ENCODE peak calls at places on chromosomes 4 and X, in four cellular contexts. One of them, this sample, is unnamed. For H3K4me1, the result is how much of the 10 kb centered on the place peaks cover.

GRCh38 chrX:150184487-150184886 is 178.6 kb upstream of the MAMLD1 start:
- DNase-seq in adrenal gland: no peak
- DNase-seq in heart left ventricle: no peak
- DNase-seq in uterus: no peak
- DNase-seq in this sample: no peak

GRCh38 chr4:41013746-41014145 is 200.6 kb downstream of the APBB2 start:
- DNase-seq in adrenal gland: no peak
- DNase-seq in heart left ventricle: no peak
- DNase-seq in uterus: no peak
- DNase-seq in this sample: no peak

GRCh38 chr4:141486375-141486997 is 149.9 kb upstream of the IL15 start:
- DNase-seq in adrenal gland: no peak
- DNase-seq in heart left ventricle: no peak
- DNase-seq in uterus: no peak
- DNase-seq in this sample: no peak

GRCh38 chrX:84219551-84219950 is 31.6 kb upstream of the RPS6KA6 start:
- DNase-seq in adrenal gland: no peak
- DNase-seq in heart left ventricle: no peak
- DNase-seq in uterus: no peak
- DNase-seq in this sample: no peak

GRCh38 chr4:158376441-158376840 is 145.2 kb upstream of the RXFP1 start:
- DNase-seq in adrenal gland: no peak
- DNase-seq in heart left ventricle: no peak
- DNase-seq in uterus: no peak
- DNase-seq in this sample: no peak

GRCh38 chr4:110046588-110047049 is 133.9 kb downstream of the EGF start:
- DNase-seq in adrenal gland: no peak
- DNase-seq in heart left ventricle: no peak
- DNase-seq in uterus: no peak
- DNase-seq in this sample: no peak

GRCh38 chr4:762211-763190 is 56.9 kb downstream of the PCGF3 start:
- DNase-seq in adrenal gland: peak
- DNase-seq in heart left ventricle: no peak
- DNase-seq in uterus: no peak
- DNase-seq in this sample: no peak

GRCh38 chr4:136337216-136337615 is 1195.1 kb downstream of the PCDH18 start:
- DNase-seq in adrenal gland: no peak
- DNase-seq in heart left ventricle: no peak
- DNase-seq in uterus: no peak
- DNase-seq in this sample: no peak

GRCh38 chr4:93828830-93829530 is 427 bp downstream of the ATOH1 start:
- DNase-seq in adrenal gland: peak
- DNase-seq in heart left ventricle: no peak
- DNase-seq in uterus: no peak
- DNase-seq in this sample: no peak

GRCh38 chrX:20116575-20117240 is at the start of gene MAP7D2:
- DNase-seq in adrenal gland: no peak
- DNase-seq in heart left ventricle: no peak
- DNase-seq in uterus: no peak
- DNase-seq in this sample: no peak

GRCh38 chr4:32499176-32499575 is 1779.0 kb downstream of the PCDH7 start:
- DNase-seq in adrenal gland: no peak
- DNase-seq in heart left ventricle: no peak
- DNase-seq in uterus: no peak
- DNase-seq in this sample: no peak

GRCh38 chrX:131988236-131988635 is 34.9 kb upstream of the STK26 start:
- DNase-seq in adrenal gland: no peak
- DNase-seq in heart left ventricle: no peak
- DNase-seq in uterus: no peak
- DNase-seq in this sample: no peak

GRCh38 chr4:37990731-37991130 is 30.5 kb downstream of the PTTG2 start:
- DNase-seq in adrenal gland: no peak
- DNase-seq in heart left ventricle: no peak
- DNase-seq in uterus: no peak
- DNase-seq in this sample: no peak
- H3K4me1 ChIP-seq in adrenal gland: under half
- H3K4me1 ChIP-seq in heart left ventricle: half or more
- H3K4me1 ChIP-seq in uterus: under half
- H3K4me1 ChIP-seq in this sample: under half

DNA sequence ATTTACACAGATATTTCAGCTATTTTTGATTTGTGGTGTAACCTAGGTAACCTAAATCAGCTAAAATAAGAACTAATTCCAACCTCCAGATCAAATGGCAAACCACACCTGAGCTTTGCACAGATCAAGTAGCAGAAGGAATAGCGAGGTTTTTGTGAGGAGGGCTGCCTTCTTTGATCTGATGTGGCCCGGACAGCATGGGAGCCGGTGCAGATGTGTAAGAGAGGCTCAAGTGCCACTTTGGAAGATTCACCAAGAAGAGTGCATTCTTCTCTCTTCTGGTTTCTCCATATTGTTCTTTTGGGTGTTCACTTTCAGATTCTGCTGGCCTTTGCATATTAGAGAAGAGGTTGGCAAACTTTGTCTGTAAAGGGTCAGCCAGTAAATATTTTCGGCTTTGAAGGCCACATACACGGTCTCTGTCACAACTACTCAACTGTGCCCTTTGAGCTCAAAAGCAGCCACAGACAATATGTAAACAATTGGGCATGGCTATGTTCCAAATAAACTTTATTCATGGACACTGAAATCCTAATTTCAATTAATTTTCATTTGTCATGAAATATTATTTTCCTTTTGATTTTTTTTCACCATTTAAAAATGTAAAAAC is 78.9 kb upstream of the FAM9C start:
- DNase-seq in adrenal gland: peak
- DNase-seq in heart left ventricle: no peak
- DNase-seq in uterus: no peak
- DNase-seq in this sample: no peak
- H3K27ac ChIP-seq in adrenal gland: peak
- H3K27ac ChIP-seq in heart left ventricle: no peak
- H3K27ac ChIP-seq in uterus: peak
- H3K27ac ChIP-seq in this sample: peak

GRCh38 chrX:53659039-53659438 is 27.5 kb downstream of the HUWE1 start:
- DNase-seq in adrenal gland: no peak
- DNase-seq in heart left ventricle: no peak
- DNase-seq in uterus: no peak
- DNase-seq in this sample: no peak
- TF ChIP-seq CTCF in adrenal gland: no peak
- TF ChIP-seq CTCF in heart left ventricle: no peak
- TF ChIP-seq CTCF in uterus: no peak
- TF ChIP-seq CTCF in this sample: no peak

DNA sequence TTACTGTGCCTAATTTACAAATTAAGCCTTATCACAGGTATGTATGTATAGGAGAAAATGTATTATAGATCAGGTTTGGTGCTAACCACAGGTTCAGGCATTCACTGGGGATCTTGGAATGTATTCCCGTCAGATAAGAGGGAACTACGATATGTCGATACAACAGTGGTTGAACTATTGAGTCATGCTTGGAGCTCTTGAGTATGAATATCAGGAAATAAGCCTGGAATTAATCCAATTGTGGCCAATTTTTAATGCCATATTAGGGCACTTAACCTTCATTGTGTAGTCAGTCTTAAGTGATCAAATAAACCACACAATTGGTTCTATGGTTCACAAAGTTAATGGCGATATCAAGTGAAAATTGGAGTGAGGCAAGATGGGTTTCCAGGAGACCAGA is 556.5 kb downstream of the IL1RAPL1 start:
- DNase-seq in adrenal gland: no peak
- DNase-seq in heart left ventricle: no peak
- DNase-seq in uterus: no peak
- DNase-seq in this sample: no peak
- H3K4me1 ChIP-seq in adrenal gland: under half
- H3K4me1 ChIP-seq in heart left ventricle: under half
- H3K4me1 ChIP-seq in uterus: under half
- H3K4me1 ChIP-seq in this sample: under half

GRCh38 chr4:118329849-118330248 is 23.0 kb downstream of the PRSS12 start:
- DNase-seq in adrenal gland: no peak
- DNase-seq in heart left ventricle: no peak
- DNase-seq in uterus: no peak
- DNase-seq in this sample: no peak

GRCh38 chr4:118322831-118323502 is 29.8 kb downstream of the PRSS12 start:
- DNase-seq in adrenal gland: no peak
- DNase-seq in heart left ventricle: no peak
- DNase-seq in uterus: no peak
- DNase-seq in this sample: no peak

GRCh38 chr4:118327554-118328241 is 25.1 kb downstream of the PRSS12 start:
- DNase-seq in adrenal gland: no peak
- DNase-seq in heart left ventricle: no peak
- DNase-seq in uterus: no peak
- DNase-seq in this sample: no peak

GRCh38 chr4:118326585-118326984 is 26.2 kb downstream of the PRSS12 start:
- DNase-seq in adrenal gland: no peak
- DNase-seq in heart left ventricle: no peak
- DNase-seq in uterus: no peak
- DNase-seq in this sample: no peak

GRCh38 chr4:118325443-118325842 is 27.4 kb downstream of the PRSS12 start:
- DNase-seq in adrenal gland: no peak
- DNase-seq in heart left ventricle: no peak
- DNase-seq in uterus: no peak
- DNase-seq in this sample: no peak
- H3K27ac ChIP-seq in adrenal gland: no peak
- H3K27ac ChIP-seq in heart left ventricle: no peak
- H3K27ac ChIP-seq in uterus: no peak
- H3K27ac ChIP-seq in this sample: no peak